ENCODE peak calls at places on chromosomes 11 and 22, in eight cellular contexts. A is fibroblast of mammary gland; C is CD8-positive, alpha-beta T cell; E is upper lobe of right lung; Y is HL-60; W is GM06990; Z is MCF 10A; G is uterus. H is an unnamed sample.

GRCh38 chr22:50728523-50728931 is 9.5 kb upstream of the ACR start:
- DNase-seq in A (no peak), C (no peak), E (peak; percentile 51), Y (no peak), W (no peak), Z (no peak), G (no peak), H (peak; percentile 34)

GRCh38 chr22:41449321-41449720 is 2.7 kb upstream of the TOB2 start:
- DNase-seq in A (peak; percentile 43), C (no peak), E (no peak), Y (no peak), W (no peak), Z (no peak), G (no peak), H (no peak)

GRCh38 chr22:49076300-49077035 is 751.2 kb downstream of the BRD1 start:
- DNase-seq in A (no peak), C (no peak), E (peak; percentile 52), Y (no peak), W (no peak), Z (no peak), G (no peak), H (no peak)

GRCh38 chr11:117143390-117143789 is 697 bp upstream of the PAFAH1B2 start:
- DNase-seq in A (peak; percentile 68), C (peak; percentile 30), E (no peak), Y (no peak), W (no peak), Z (peak; percentile 64), G (peak; percentile 50), H (peak; percentile 61)

GRCh38 chr11:110587972-110588371 is 124.3 kb downstream of the ARHGAP20 start:
- DNase-seq in A (peak; percentile 49), C (no peak), E (no peak), Y (no peak), W (no peak), Z (peak; percentile 20), G (no peak), H (no peak)

GRCh38 chr11:73968356-73968966 is 14.2 kb downstream of the UCP2 start:
- DNase-seq in A (no peak), C (no peak), E (no peak), Y (no peak), W (no peak), Z (no peak), G (no peak), H (peak; percentile 27)

GRCh38 chr11:72584293-72584921 is 89.8 kb downstream of the PDE2A start:
- DNase-seq in A (peak; percentile 38), C (peak; percentile 59), E (peak; percentile 86), Y (peak; percentile 53), W (no peak), Z (no peak), G (no peak), H (peak; percentile 86)

GRCh38 chr11:63489879-63490278 is 1.1 kb downstream of the PLAAT5 start:
- DNase-seq in A (peak; percentile 26), C (no peak), E (no peak), Y (no peak), W (no peak), Z (no peak), G (no peak), H (no peak)

GRCh38 chr11:83249972-83250593 is 36.1 kb downstream of the CCDC90B start:
- DNase-seq in A (peak; percentile 66), C (peak; percentile 22), E (no peak), Y (peak; percentile 8), W (no peak), Z (peak; percentile 53), G (no peak), H (no peak)

DNA sequence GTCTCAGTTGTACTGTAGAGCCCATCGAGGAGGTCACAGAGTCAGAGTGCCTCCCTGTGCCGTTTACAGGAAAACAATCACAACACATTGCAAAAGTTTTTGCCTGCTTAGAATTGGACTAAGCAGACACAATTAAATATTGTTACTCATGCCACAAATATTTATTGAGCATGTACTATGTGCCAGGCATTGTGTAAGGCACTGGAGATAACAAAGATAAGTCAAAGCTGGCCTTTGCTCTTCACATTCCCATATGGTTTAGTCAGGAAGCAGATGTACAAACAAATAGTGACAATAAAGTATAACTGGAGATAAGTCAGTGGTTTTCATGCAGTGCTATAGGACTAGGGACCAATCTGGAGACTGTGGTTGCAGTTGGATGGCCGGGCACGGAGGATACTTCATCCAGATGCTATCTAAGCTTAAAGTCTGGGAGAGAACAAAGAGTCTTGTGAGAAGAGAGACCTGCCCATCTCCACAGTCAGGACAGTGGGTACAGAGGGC is 550.7 kb downstream of the INSC start:
- DNase-seq in A (peak; percentile 2), C (no peak), E (no peak), Y (no peak), W (no peak), Z (peak; percentile 32), G (no peak), H (no peak)
- TF ChIP-seq CTCF in A (no peak), C (no peak), E (no peak), Y (no peak), W (no peak), Z (no peak), G (no peak), H (no peak)

GRCh38 chr11:75814686-75815344 is at the start of gene UVRAG:
- DNase-seq in A (peak; percentile 99), C (peak; percentile 98), E (peak; percentile 98), Y (peak; percentile 98), W (peak; percentile 97), Z (peak; percentile 100), G (peak; percentile 99), H (peak; percentile 98)
- TF ChIP-seq CTCF in A (peak; percentile 4), C (no peak), E (peak; percentile 33), Y (no peak), W (no peak), Z (no peak), G (peak; percentile 25), H (peak; percentile 13)

DNA sequence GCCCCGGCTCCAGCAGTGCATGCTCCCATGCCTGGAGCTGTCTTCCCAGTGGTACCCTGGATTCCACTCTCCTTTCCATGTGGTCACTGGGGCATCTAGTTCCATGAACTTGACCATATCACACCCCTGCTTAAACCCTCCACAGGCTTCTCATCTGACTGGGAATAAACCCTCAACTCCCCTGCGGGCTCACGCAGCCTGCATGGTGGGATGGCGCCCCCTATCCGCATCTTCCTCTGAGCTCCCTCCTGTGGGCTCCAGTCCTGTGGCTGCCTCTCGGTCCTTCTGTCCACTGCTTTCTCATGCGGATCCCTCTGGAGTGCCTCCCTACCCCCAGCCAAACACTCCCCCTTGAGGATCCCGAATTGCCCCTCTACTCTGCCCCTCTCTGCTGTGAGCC is 41.4 kb upstream of the TTLL12 start:
- DNase-seq in A (peak; percentile 18), C (no peak), E (no peak), Y (no peak), W (no peak), Z (peak; percentile 47), G (no peak), H (no peak)
- TF ChIP-seq CTCF in A (peak; percentile 35), C (no peak), E (peak; percentile 21), Y (peak; percentile 32), W (peak; percentile 60), Z (peak; percentile 34), G (no peak), H (peak; percentile 14)

GRCh38 chr11:93481696-93482095 is 61.5 kb downstream of the SMCO4 start:
- DNase-seq in A (no peak), C (no peak), E (no peak), Y (no peak), W (no peak), Z (peak; percentile 51), G (no peak), H (no peak)
- TF ChIP-seq CTCF in A (no peak), C (no peak), E (no peak), Y (no peak), W (no peak), Z (no peak), G (peak; percentile 11), H (no peak)

GRCh38 chr11:77270921-77271320 is 30.6 kb downstream of the GDPD4 start:
- DNase-seq in A (no peak), C (no peak), E (no peak), Y (no peak), W (no peak), Z (no peak), G (no peak), H (no peak)
- TF ChIP-seq CTCF in A (no peak), C (no peak), E (no peak), Y (no peak), W (no peak), Z (no peak), G (no peak), H (no peak)

GRCh38 chr11:60701509-60701818 is 2.1 kb downstream of the MS4A8 start:
- DNase-seq in A (no peak), C (no peak), E (no peak), Y (no peak), W (no peak), Z (no peak), G (no peak), H (no peak)
- TF ChIP-seq CTCF in A (no peak), C (no peak), E (no peak), Y (no peak), W (no peak), Z (no peak), G (no peak), H (no peak)